ENCODE peak calls at places on chromosome 17, in seven cellular contexts. H is IMR-90, G is BE2C, C is HCEC 1CT, L is A673, X is NCI-H1694 treated with DMSO at 0.1 percent for 48 hours, B is K562. Y is an unnamed sample.

GRCh38 chr17:56045907-56046306 is 107.4 kb upstream of the ANKFN1 start:
- DNase-seq in H (no peak), G (no peak), C (no peak), L (no peak), X (no peak), B (no peak), Y (no peak)

GRCh38 chr17:18041776-18042175 is 2.6 kb downstream of the GID4 start:
- DNase-seq in H (peak), G (no peak), C (peak), L (no peak), X (no peak), B (no peak), Y (no peak)

GRCh38 chr17:14354807-14355206 is 53.9 kb downstream of the HS3ST3B1 start:
- DNase-seq in H (no peak), G (no peak), C (no peak), L (no peak), X (no peak), B (no peak), Y (no peak)

GRCh38 chr17:75542728-75543336 is 17.3 kb downstream of the LLGL2 start:
- DNase-seq in H (no peak), G (no peak), C (no peak), L (no peak), X (no peak), B (no peak), Y (no peak)

GRCh38 chr17:19327039-19327776 is 35.3 kb downstream of the B9D1 start:
- DNase-seq in H (peak), G (no peak), C (peak), L (no peak), X (no peak), B (no peak), Y (no peak)

GRCh38 chr17:69492410-69493071 is 78.0 kb downstream of the MAP2K6 start:
- DNase-seq in H (peak), G (no peak), C (peak), L (no peak), X (no peak), B (no peak), Y (no peak)

GRCh38 chr17:47738178-47738577 is 5.1 kb downstream of the TBX21 start:
- DNase-seq in H (no peak), G (no peak), C (no peak), L (no peak), X (no peak), B (no peak), Y (no peak)

GRCh38 chr17:76707985-76708807 is 2.6 kb downstream of the MXRA7 start:
- DNase-seq in H (no peak), G (peak), C (no peak), L (no peak), X (no peak), B (peak), Y (no peak)

GRCh38 chr17:62692159-62692651 is 64.7 kb downstream of the MRC2 start:
- DNase-seq in H (no peak), G (no peak), C (no peak), L (no peak), X (no peak), B (no peak), Y (no peak)

GRCh38 chr17:29113334-29113733 is 66.9 kb downstream of the MYO18A start:
- DNase-seq in H (no peak), G (peak), C (no peak), L (peak), X (no peak), B (peak), Y (no peak)

GRCh38 chr17:2253768-2254406 is 49.7 kb downstream of the SMG6 start:
- DNase-seq in H (no peak), G (no peak), C (no peak), L (no peak), X (no peak), B (no peak), Y (peak)

GRCh38 chr17:76569607-76570279 is 15.9 kb downstream of the ST6GALNAC2 start:
- DNase-seq in H (no peak), G (no peak), C (no peak), L (no peak), X (no peak), B (no peak), Y (no peak)

GRCh38 chr17:51764387-51764971 is 394.0 kb downstream of the CA10 start:
- DNase-seq in H (peak), G (peak), C (peak), L (peak), X (peak), B (peak), Y (peak)

GRCh38 chr17:45342306-45342705 is 25.5 kb upstream of the MAP3K14 start:
- DNase-seq in H (no peak), G (no peak), C (no peak), L (no peak), X (no peak), B (no peak), Y (no peak)

GRCh38 chr17:6591599-6592158 is 35.3 kb upstream of the PITPNM3 start:
- DNase-seq in H (peak), G (no peak), C (peak), L (no peak), X (no peak), B (no peak), Y (no peak)

GRCh38 chr17:7015587-7016020 is 3.2 kb downstream of the RNASEK start:
- DNase-seq in H (no peak), G (no peak), C (no peak), L (peak), X (no peak), B (no peak), Y (no peak)

GRCh38 chr17:34711646-34712045 is 132.3 kb downstream of the TMEM132E start:
- DNase-seq in H (no peak), G (no peak), C (no peak), L (no peak), X (peak), B (no peak), Y (no peak)

GRCh38 chr17:76007850-76008165 is 7.2 kb downstream of the CDK3 start:
- DNase-seq in H (no peak), G (no peak), C (no peak), L (no peak), X (no peak), B (no peak), Y (no peak)